ENCODE peak calls at places on chromosome 20, in five cellular contexts. P, K, L, O and D are unnamed samples.

GRCh38 chr20:51791626-51792025 is 10.7 kb downstream of the SALL4 start:
- DNase-seq in L (no peak), P (no peak), K (no peak), O (no peak), D (no peak)

GRCh38 chr20:14687317-14687716 is 349.9 kb upstream of the FLRT3 start:
- DNase-seq in O (no peak), P (no peak), K (no peak), L (no peak), D (no peak)

GRCh38 chr20:14986026-14986655 is 648.7 kb upstream of the FLRT3 start:
- DNase-seq in K (peak), L (peak), P (no peak), O (peak), D (no peak)

GRCh38 chr20:46705378-46705729 is 4.1 kb upstream of the SLC2A10 start:
- DNase-seq in K (no peak), L (no peak), P (no peak), O (no peak), D (no peak)

GRCh38 chr20:58706150-58706892 is 13.7 kb downstream of the NPEPL1 start:
- DNase-seq in L (no peak), O (peak), P (no peak), K (peak), D (no peak)

GRCh38 chr20:37265152-37265551 is 3.5 kb upstream of the GHRH start:
- DNase-seq in P (no peak), L (no peak), O (no peak), K (no peak), D (no peak)

GRCh38 chr20:49846206-49846807 is 33.7 kb downstream of the SLC9A8 start:
- DNase-seq in L (no peak), K (peak), O (no peak), P (no peak), D (no peak)

GRCh38 chr20:13250242-13250641 is 29.2 kb downstream of the ISM1 start:
- DNase-seq in O (no peak), K (no peak), P (no peak), L (no peak), D (no peak)

GRCh38 chr20:32203556-32204484 is 3.7 kb downstream of the PLAGL2 start:
- DNase-seq in O (no peak), P (no peak), K (no peak), L (no peak), D (no peak)

GRCh38 chr20:36866681-36867485 is 9.1 kb upstream of the TLDC2 start:
- DNase-seq in O (no peak), L (peak), K (no peak), P (no peak), D (no peak)

GRCh38 chr20:41316602-41317535 is 662 bp downstream of the ZHX3 start:
- DNase-seq in P (peak), K (peak), L (peak), O (peak), D (peak)

GRCh38 chr20:43397147-43397546 is 60.5 kb upstream of the SRSF6 start:
- DNase-seq in O (no peak), L (no peak), P (no peak), K (no peak), D (no peak)

GRCh38 chr20:53809728-53810365 is 216.2 kb upstream of the ZNF217 start:
- DNase-seq in K (no peak), L (no peak), O (no peak), P (no peak), D (no peak)

DNA sequence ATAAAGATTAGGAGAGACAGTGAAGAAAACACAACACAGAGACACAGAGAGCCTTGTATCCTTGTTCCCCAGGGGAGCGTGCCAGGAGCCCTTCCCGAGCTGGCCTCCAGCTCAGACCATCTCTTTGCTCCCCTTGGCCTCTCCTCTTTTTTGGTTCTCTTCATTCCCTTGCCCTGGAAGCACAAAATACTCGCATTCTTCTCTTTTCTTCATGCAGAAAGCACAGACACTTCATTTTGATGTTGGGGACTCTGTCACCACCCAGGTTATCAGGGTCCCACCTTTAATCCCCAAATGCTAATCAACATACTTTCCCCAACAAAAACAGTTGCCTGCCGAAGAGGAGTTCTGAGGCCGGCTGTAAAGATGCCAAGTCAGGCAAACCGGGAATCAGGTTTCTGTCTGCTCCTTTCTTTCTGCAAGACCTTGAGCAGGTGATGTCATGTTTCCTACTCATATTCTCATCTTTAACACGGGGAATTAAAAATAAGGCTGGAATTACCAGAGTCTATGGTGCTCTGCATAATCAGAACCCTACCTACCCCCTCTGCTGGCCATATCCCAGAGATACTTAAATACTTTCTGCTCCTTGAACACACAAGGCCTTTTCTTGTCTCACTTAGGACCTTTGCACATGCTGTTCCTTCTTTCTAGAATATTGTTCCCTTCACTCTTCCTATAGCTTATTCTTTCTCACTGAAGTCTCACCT is 21.7 kb downstream of the TGM6 start:
- DNase-seq in O (no peak), P (no peak), L (peak), K (no peak), D (no peak)
- TF ChIP-seq CTCF in O (no peak), P (no peak), L (peak), K (no peak), D (peak)

DNA sequence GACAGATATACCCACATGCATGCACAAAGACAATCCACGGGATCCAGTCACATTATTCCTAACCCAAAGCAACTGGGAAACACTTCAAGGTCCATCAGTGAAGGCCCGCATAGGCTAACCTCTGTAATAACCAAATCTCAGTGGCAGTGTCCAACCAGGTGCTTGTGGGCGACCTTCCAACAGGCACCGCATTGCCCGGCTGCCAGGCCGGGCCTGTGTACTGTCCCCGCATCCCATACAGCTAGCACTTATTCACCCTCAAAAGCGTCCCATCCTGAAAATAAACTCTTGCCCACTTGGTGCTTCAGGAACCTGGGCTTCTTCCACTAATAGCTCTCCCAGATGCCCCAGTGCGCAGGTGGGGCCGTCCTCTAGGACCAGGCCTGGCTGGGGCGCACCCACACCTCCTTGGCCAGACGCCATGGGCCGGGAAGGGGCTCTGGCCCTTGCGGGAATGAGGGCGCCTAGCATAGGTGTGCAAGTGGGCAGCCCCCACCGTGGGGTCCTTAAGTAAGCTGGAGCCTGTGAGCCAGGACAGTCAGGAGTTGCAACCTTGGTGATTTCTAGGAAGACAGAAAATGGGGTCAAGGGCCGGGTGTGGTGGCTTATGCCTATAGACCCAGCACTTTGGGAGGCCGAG is 1.1 kb upstream of the ENTPD6 start:
- DNase-seq in K (no peak), O (no peak), P (no peak), L (no peak), D (no peak)
- H3K27ac ChIP-seq in K (no peak), O (peak), P (peak), L (no peak), D (no peak)

GRCh38 chr20:62494980-62495797 is 19.4 kb upstream of the GATA5 start:
- DNase-seq in L (no peak), K (no peak), P (no peak), O (no peak), D (no peak)
- TF ChIP-seq CTCF in L (no peak), K (no peak), P (no peak), O (no peak), D (no peak)

DNA sequence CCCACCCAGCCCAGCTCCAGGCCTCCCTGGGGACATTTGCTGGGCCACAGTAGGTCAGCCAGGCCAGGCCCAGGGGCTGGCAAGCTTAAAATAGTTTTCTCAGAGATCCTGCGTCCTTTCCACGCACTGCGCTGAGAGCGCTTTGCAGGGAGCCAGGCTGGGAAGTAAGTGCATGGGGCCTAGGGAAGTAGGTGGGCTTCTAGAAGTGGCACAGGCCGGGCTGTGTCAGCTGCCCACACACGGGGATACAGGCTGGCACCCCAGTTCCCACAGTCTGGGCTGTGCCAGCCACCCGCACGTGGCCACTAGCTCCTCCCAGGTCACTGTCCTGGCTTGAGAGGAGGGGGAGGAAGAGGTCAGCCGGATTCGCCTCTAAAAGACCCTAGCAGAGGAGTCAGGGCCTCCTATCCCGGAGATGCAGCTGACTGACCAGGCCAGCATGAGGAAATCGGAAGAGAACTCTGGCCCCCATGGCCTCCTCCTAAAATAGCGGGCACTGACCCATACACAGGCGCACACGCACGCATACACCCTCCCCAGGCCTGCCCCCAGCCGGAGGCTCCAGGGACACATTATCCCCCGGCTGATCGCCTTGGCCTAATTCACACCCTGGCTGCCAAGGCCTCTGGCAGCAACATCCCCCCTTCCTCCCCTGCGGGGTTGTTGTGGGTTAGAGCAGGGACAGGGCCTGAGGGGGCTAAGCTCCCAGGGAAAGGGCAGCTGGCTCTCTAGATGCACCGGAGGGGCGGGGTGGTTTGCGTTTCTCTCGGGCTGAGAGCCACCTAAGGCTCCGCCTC is 5.4 kb downstream of the SLCO4A1 start:
- DNase-seq in L (no peak), O (no peak), P (no peak), K (peak), D (no peak)
- H3K27ac ChIP-seq in L (no peak), O (peak), P (peak), K (peak), D (no peak)

DNA sequence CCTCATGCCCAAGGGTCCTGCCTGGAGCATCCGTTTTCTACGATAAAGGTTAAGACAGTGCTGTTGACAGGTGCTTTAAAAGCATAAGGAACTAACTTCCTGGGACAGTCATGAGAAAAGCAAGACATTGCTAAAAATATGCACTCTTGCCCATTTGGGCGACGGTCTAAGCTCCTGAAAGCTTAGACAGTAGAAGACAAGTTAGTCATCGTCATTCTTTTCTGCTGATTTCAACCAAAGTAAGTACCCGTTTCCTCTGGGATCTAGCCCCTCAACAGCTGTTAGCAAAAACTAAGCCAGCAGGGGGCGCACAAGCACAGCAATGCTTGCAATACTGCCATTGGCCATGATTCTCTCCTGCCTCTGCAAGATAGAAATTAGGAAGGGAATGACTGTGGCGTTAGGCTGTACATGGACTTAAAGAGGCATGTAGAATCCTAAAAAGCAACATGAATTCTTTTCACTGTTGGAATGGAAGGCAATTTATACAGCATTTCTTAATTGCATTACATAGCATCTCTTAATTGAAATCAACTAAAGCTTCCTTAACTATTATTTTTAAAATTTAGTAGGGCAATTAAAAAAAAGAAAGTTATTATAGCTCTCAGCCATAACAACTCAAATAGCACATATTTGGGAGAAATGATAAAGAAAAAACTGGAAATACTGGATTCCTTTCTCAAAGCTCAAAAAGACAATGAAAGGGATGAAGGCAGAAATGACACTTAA is 147.8 kb upstream of the RALGAPA2 start:
- DNase-seq in O (peak), L (peak), K (peak), P (peak), D (peak)
- TF ChIP-seq CTCF in O (peak), L (peak), K (peak), P (peak), D (peak)

GRCh38 chr20:45346291-45346718 is 1.9 kb downstream of the SDC4 start:
- DNase-seq in P (no peak), O (no peak), K (no peak), L (no peak), D (no peak)
- H3K27ac ChIP-seq in P (peak), O (peak), K (peak), L (peak), D (no peak)

DNA sequence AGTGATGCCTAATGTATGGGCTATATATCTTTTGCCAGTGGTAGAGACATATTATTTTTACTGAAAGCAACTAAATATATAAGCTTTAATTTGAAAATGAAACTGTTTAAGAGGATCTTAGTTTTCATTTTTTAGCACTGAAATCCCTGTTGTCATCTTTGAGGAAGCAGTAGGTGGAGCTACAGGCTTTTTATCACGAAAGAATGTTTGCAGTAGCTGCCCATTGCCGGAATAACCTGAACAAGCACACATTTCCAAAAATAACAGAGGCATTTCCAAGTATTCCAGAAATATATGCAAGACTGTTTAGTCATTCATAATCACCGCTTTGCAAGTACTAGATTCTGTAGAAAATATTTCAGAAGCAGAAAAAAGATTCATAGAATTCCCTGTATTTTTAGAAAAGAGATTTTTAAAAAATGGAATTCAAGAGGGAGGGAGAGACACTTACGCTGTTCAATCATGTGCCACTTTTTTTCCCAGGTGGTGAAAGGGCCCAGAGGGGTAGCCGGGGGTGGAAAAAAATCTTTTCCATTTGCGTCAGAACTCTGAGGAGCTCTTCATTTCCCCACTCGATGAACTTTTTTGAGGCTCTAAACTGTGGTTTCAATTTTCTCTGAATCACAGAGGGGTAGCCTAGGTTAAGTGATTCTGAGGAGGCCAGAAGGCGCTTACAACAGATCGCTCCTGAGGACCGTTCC is 142.5 kb upstream of the FERMT1 start:
- DNase-seq in P (no peak), O (no peak), L (peak), K (no peak), D (no peak)
- TF ChIP-seq CTCF in P (peak), O (peak), L (peak), K (no peak), D (peak)

GRCh38 chr20:8433286-8433685 is 301.2 kb downstream of the PLCB1 start:
- DNase-seq in O (no peak), K (no peak), P (no peak), L (no peak), D (no peak)
- H3K27ac ChIP-seq in O (peak), K (no peak), P (peak), L (no peak), D (no peak)